ENCODE peak calls at places on chromosomes 5 and 9, in five cellular contexts. One of them, this sample, is unnamed.

GRCh38 chr5:60540855-60541805 is 158.8 kb downstream of the DEPDC1B start:
- DNase-seq in NCI-H524 treated with DMSO at 0.1 percent for 48 hours: no peak
- DNase-seq in substantia nigra: no peak
- DNase-seq in activated CD4-positive, alpha-beta memory T cell treated with anti-CD3 and anti-CD28 coated beads, Interleukin-2, amount 10 ng/mL, durations not matched to agents 7 days and 5 days: no peak
- DNase-seq in stimulated activated CD4-positive, alpha-beta T cell treated with anti-CD3 and anti-CD28 coated beads, Interleukin-2, amount 100 ng/mL, for 48 hours: no peak
- DNase-seq in this sample: no peak

GRCh38 chr5:84191296-84191695 is 193.4 kb downstream of the EDIL3 start:
- DNase-seq in NCI-H524 treated with DMSO at 0.1 percent for 48 hours: peak; percentile 78
- DNase-seq in substantia nigra: no peak
- DNase-seq in activated CD4-positive, alpha-beta memory T cell treated with anti-CD3 and anti-CD28 coated beads, Interleukin-2, amount 10 ng/mL, durations not matched to agents 7 days and 5 days: no peak
- DNase-seq in stimulated activated CD4-positive, alpha-beta T cell treated with anti-CD3 and anti-CD28 coated beads, Interleukin-2, amount 100 ng/mL, for 48 hours: no peak
- DNase-seq in this sample: no peak

GRCh38 chr5:116409591-116410296 is 164.9 kb downstream of the SEMA6A start:
- DNase-seq in activated CD4-positive, alpha-beta memory T cell treated with anti-CD3 and anti-CD28 coated beads, Interleukin-2, amount 10 ng/mL, durations not matched to agents 7 days and 5 days: no peak
- DNase-seq in stimulated activated CD4-positive, alpha-beta T cell treated with anti-CD3 and anti-CD28 coated beads, Interleukin-2, amount 100 ng/mL, for 48 hours: no peak
- DNase-seq in substantia nigra: no peak
- DNase-seq in NCI-H524 treated with DMSO at 0.1 percent for 48 hours: no peak
- DNase-seq in this sample: no peak

GRCh38 chr5:174383196-174384178 is 338.0 kb downstream of the NSG2 start:
- DNase-seq in activated CD4-positive, alpha-beta memory T cell treated with anti-CD3 and anti-CD28 coated beads, Interleukin-2, amount 10 ng/mL, durations not matched to agents 7 days and 5 days: no peak
- DNase-seq in stimulated activated CD4-positive, alpha-beta T cell treated with anti-CD3 and anti-CD28 coated beads, Interleukin-2, amount 100 ng/mL, for 48 hours: no peak
- DNase-seq in NCI-H524 treated with DMSO at 0.1 percent for 48 hours: no peak
- DNase-seq in substantia nigra: no peak
- DNase-seq in this sample: no peak

GRCh38 chr5:173901705-173902104 is 13.6 kb downstream of the CPEB4 start:
- DNase-seq in substantia nigra: no peak
- DNase-seq in NCI-H524 treated with DMSO at 0.1 percent for 48 hours: no peak
- DNase-seq in stimulated activated CD4-positive, alpha-beta T cell treated with anti-CD3 and anti-CD28 coated beads, Interleukin-2, amount 100 ng/mL, for 48 hours: no peak
- DNase-seq in activated CD4-positive, alpha-beta memory T cell treated with anti-CD3 and anti-CD28 coated beads, Interleukin-2, amount 10 ng/mL, durations not matched to agents 7 days and 5 days: no peak
- DNase-seq in this sample: no peak

GRCh38 chr9:106862946-106863740 is at the start of gene ZNF462:
- DNase-seq in substantia nigra: peak; percentile 45
- DNase-seq in stimulated activated CD4-positive, alpha-beta T cell treated with anti-CD3 and anti-CD28 coated beads, Interleukin-2, amount 100 ng/mL, for 48 hours: no peak
- DNase-seq in activated CD4-positive, alpha-beta memory T cell treated with anti-CD3 and anti-CD28 coated beads, Interleukin-2, amount 10 ng/mL, durations not matched to agents 7 days and 5 days: no peak
- DNase-seq in NCI-H524 treated with DMSO at 0.1 percent for 48 hours: no peak
- DNase-seq in this sample: peak; percentile 36

GRCh38 chr9:101376117-101376866 is 8.5 kb downstream of the BAAT start:
- DNase-seq in substantia nigra: no peak
- DNase-seq in NCI-H524 treated with DMSO at 0.1 percent for 48 hours: no peak
- DNase-seq in activated CD4-positive, alpha-beta memory T cell treated with anti-CD3 and anti-CD28 coated beads, Interleukin-2, amount 10 ng/mL, durations not matched to agents 7 days and 5 days: no peak
- DNase-seq in stimulated activated CD4-positive, alpha-beta T cell treated with anti-CD3 and anti-CD28 coated beads, Interleukin-2, amount 100 ng/mL, for 48 hours: no peak
- DNase-seq in this sample: no peak

GRCh38 chr9:36327903-36328302 is 69.7 kb upstream of the GNE start:
- DNase-seq in stimulated activated CD4-positive, alpha-beta T cell treated with anti-CD3 and anti-CD28 coated beads, Interleukin-2, amount 100 ng/mL, for 48 hours: no peak
- DNase-seq in substantia nigra: no peak
- DNase-seq in activated CD4-positive, alpha-beta memory T cell treated with anti-CD3 and anti-CD28 coated beads, Interleukin-2, amount 10 ng/mL, durations not matched to agents 7 days and 5 days: no peak
- DNase-seq in NCI-H524 treated with DMSO at 0.1 percent for 48 hours: no peak
- DNase-seq in this sample: no peak

GRCh38 chr5:59864718-59865117 is 28.8 kb downstream of the PDE4D start:
- DNase-seq in stimulated activated CD4-positive, alpha-beta T cell treated with anti-CD3 and anti-CD28 coated beads, Interleukin-2, amount 100 ng/mL, for 48 hours: no peak
- DNase-seq in NCI-H524 treated with DMSO at 0.1 percent for 48 hours: no peak
- DNase-seq in activated CD4-positive, alpha-beta memory T cell treated with anti-CD3 and anti-CD28 coated beads, Interleukin-2, amount 10 ng/mL, durations not matched to agents 7 days and 5 days: no peak
- DNase-seq in substantia nigra: no peak
- DNase-seq in this sample: no peak

GRCh38 chr9:107637421-107638420 is 148.2 kb upstream of the KLF4 start:
- DNase-seq in NCI-H524 treated with DMSO at 0.1 percent for 48 hours: no peak
- DNase-seq in substantia nigra: peak; percentile 84
- DNase-seq in stimulated activated CD4-positive, alpha-beta T cell treated with anti-CD3 and anti-CD28 coated beads, Interleukin-2, amount 100 ng/mL, for 48 hours: no peak
- DNase-seq in activated CD4-positive, alpha-beta memory T cell treated with anti-CD3 and anti-CD28 coated beads, Interleukin-2, amount 10 ng/mL, durations not matched to agents 7 days and 5 days: no peak
- DNase-seq in this sample: peak; percentile 51

GRCh38 chr9:136174779-136175744 is 29.9 kb downstream of the LHX3 start:
- DNase-seq in stimulated activated CD4-positive, alpha-beta T cell treated with anti-CD3 and anti-CD28 coated beads, Interleukin-2, amount 100 ng/mL, for 48 hours: no peak
- DNase-seq in NCI-H524 treated with DMSO at 0.1 percent for 48 hours: no peak
- DNase-seq in activated CD4-positive, alpha-beta memory T cell treated with anti-CD3 and anti-CD28 coated beads, Interleukin-2, amount 10 ng/mL, durations not matched to agents 7 days and 5 days: no peak
- DNase-seq in substantia nigra: no peak
- DNase-seq in this sample: no peak

GRCh38 chr5:78232163-78232562 is 62.3 kb downstream of the AP3B1 start:
- DNase-seq in activated CD4-positive, alpha-beta memory T cell treated with anti-CD3 and anti-CD28 coated beads, Interleukin-2, amount 10 ng/mL, durations not matched to agents 7 days and 5 days: no peak
- DNase-seq in substantia nigra: no peak
- DNase-seq in NCI-H524 treated with DMSO at 0.1 percent for 48 hours: no peak
- DNase-seq in stimulated activated CD4-positive, alpha-beta T cell treated with anti-CD3 and anti-CD28 coated beads, Interleukin-2, amount 100 ng/mL, for 48 hours: no peak
- DNase-seq in this sample: no peak